ENCODE peak calls at places on chromosomes 6 and 20, in five cellular contexts. One of them, this sample, is unnamed.
A peak's percentile ranks its signal among the peaks of the same experiment; 100 is the strongest.

GRCh38 chr6:136326038-136326561 is 36.5 kb upstream of the BCLAF1 start:
- DNase-seq in heart right ventricle: no peak
- DNase-seq in H7: no peak
- DNase-seq in K562: no peak
- DNase-seq in CD4-positive, alpha-beta memory T cell: no peak
- DNase-seq in this sample: no peak

GRCh38 chr20:59248031-59248684 is 52.3 kb upstream of the EDN3 start:
- DNase-seq in heart right ventricle: no peak
- DNase-seq in H7: no peak
- DNase-seq in K562: no peak
- DNase-seq in CD4-positive, alpha-beta memory T cell: no peak
- DNase-seq in this sample: no peak

GRCh38 chr20:37643400-37643799 is 50.4 kb upstream of the CTNNBL1 start:
- DNase-seq in heart right ventricle: no peak
- DNase-seq in H7: no peak
- DNase-seq in K562: no peak
- DNase-seq in CD4-positive, alpha-beta memory T cell: no peak
- DNase-seq in this sample: no peak

GRCh38 chr6:165615629-165616028 is 47.4 kb downstream of the PDE10A start:
- DNase-seq in heart right ventricle: no peak
- DNase-seq in H7: no peak
- DNase-seq in K562: no peak
- DNase-seq in CD4-positive, alpha-beta memory T cell: no peak
- DNase-seq in this sample: no peak

GRCh38 chr6:119566546-119567263 is 217.1 kb upstream of the MAN1A1 start:
- DNase-seq in heart right ventricle: no peak
- DNase-seq in H7: no peak
- DNase-seq in K562: no peak
- DNase-seq in CD4-positive, alpha-beta memory T cell: no peak
- DNase-seq in this sample: no peak

GRCh38 chr6:143549630-143550268 is 38.2 kb upstream of the FUCA2 start:
- DNase-seq in heart right ventricle: no peak
- DNase-seq in H7: no peak
- DNase-seq in K562: no peak
- DNase-seq in CD4-positive, alpha-beta memory T cell: no peak
- DNase-seq in this sample: no peak

GRCh38 chr20:19826179-19826914 is 68.3 kb downstream of the RIN2 start:
- DNase-seq in heart right ventricle: no peak
- DNase-seq in H7: no peak
- DNase-seq in K562: no peak
- DNase-seq in CD4-positive, alpha-beta memory T cell: no peak
- DNase-seq in this sample: no peak

GRCh38 chr6:156279306-156279969 is 497.7 kb upstream of the ARID1B start:
- DNase-seq in heart right ventricle: no peak
- DNase-seq in H7: no peak
- DNase-seq in K562: no peak
- DNase-seq in CD4-positive, alpha-beta memory T cell: no peak
- DNase-seq in this sample: no peak

GRCh38 chr6:40509163-40509562 is 78.0 kb downstream of the LRFN2 start:
- DNase-seq in heart right ventricle: no peak
- DNase-seq in H7: no peak
- DNase-seq in K562: no peak
- DNase-seq in CD4-positive, alpha-beta memory T cell: no peak
- DNase-seq in this sample: no peak

GRCh38 chr6:152723398-152723797 is 25.7 kb downstream of the MYCT1 start:
- DNase-seq in heart right ventricle: no peak
- DNase-seq in H7: no peak
- DNase-seq in K562: no peak
- DNase-seq in CD4-positive, alpha-beta memory T cell: no peak
- DNase-seq in this sample: no peak

GRCh38 chr6:148795563-148795962 is 48.7 kb downstream of the UST start:
- DNase-seq in heart right ventricle: no peak
- DNase-seq in H7: no peak
- DNase-seq in K562: no peak
- DNase-seq in CD4-positive, alpha-beta memory T cell: no peak
- DNase-seq in this sample: no peak

GRCh38 chr6:11785449-11785951 is 6.9 kb upstream of the ADTRP start:
- DNase-seq in heart right ventricle: no peak
- DNase-seq in H7: no peak
- DNase-seq in K562: no peak
- DNase-seq in CD4-positive, alpha-beta memory T cell: peak; percentile 19
- DNase-seq in this sample: no peak

GRCh38 chr6:132820629-132821381 is 6.4 kb downstream of the RPS12 start:
- DNase-seq in heart right ventricle: no peak
- DNase-seq in H7: no peak
- DNase-seq in K562: no peak
- DNase-seq in CD4-positive, alpha-beta memory T cell: no peak
- DNase-seq in this sample: no peak

GRCh38 chr20:50413088-50413500 is 97.1 kb upstream of the PTPN1 start:
- DNase-seq in heart right ventricle: no peak
- DNase-seq in H7: no peak
- DNase-seq in K562: no peak
- DNase-seq in CD4-positive, alpha-beta memory T cell: no peak
- DNase-seq in this sample: no peak

GRCh38 chr20:36957875-36958667 is 6.6 kb upstream of the SAMHD1 start:
- DNase-seq in heart right ventricle: no peak
- DNase-seq in H7: no peak
- DNase-seq in K562: no peak
- DNase-seq in CD4-positive, alpha-beta memory T cell: no peak
- DNase-seq in this sample: no peak

GRCh38 chr6:107061125-107062020 is 33.4 kb downstream of the MTRES1 start:
- DNase-seq in heart right ventricle: no peak
- DNase-seq in H7: peak; percentile 68
- DNase-seq in K562: no peak
- DNase-seq in CD4-positive, alpha-beta memory T cell: peak; percentile 9
- DNase-seq in this sample: no peak

GRCh38 chr6:129500958-129501381 is 209.0 kb downstream of the ARHGAP18 start:
- DNase-seq in heart right ventricle: no peak
- DNase-seq in H7: peak; percentile 14
- DNase-seq in K562: peak; percentile 41
- DNase-seq in CD4-positive, alpha-beta memory T cell: no peak
- DNase-seq in this sample: no peak

GRCh38 chr6:83430606-83431544 is at the start of gene ME1:
- DNase-seq in heart right ventricle: peak; percentile 80
- DNase-seq in H7: peak; percentile 85
- DNase-seq in K562: peak; percentile 93
- DNase-seq in CD4-positive, alpha-beta memory T cell: no peak
- DNase-seq in this sample: peak; percentile 93

GRCh38 chr6:160462551-160463109 is 114.5 kb downstream of the SLC22A3 start:
- DNase-seq in heart right ventricle: no peak
- DNase-seq in H7: no peak
- DNase-seq in K562: no peak
- DNase-seq in CD4-positive, alpha-beta memory T cell: peak; percentile 88
- DNase-seq in this sample: no peak

GRCh38 chr6:4281341-4282293 is 146.2 kb upstream of the ECI2 start:
- DNase-seq in heart right ventricle: peak; percentile 38
- DNase-seq in H7: peak; percentile 82
- DNase-seq in K562: no peak
- DNase-seq in CD4-positive, alpha-beta memory T cell: no peak
- DNase-seq in this sample: peak; percentile 65

GRCh38 chr6:169450097-169450496 is 196.5 kb upstream of the THBS2 start:
- DNase-seq in heart right ventricle: no peak
- DNase-seq in H7: peak; percentile 33
- DNase-seq in K562: no peak
- DNase-seq in CD4-positive, alpha-beta memory T cell: no peak
- DNase-seq in this sample: no peak

GRCh38 chr6:10316327-10316726 is 98.5 kb downstream of the TFAP2A start:
- DNase-seq in heart right ventricle: no peak
- DNase-seq in H7: no peak
- DNase-seq in K562: no peak
- DNase-seq in CD4-positive, alpha-beta memory T cell: no peak
- DNase-seq in this sample: no peak

GRCh38 chr6:84033523-84034451 is at the start of gene MRAP2:
- DNase-seq in heart right ventricle: peak; percentile 23
- DNase-seq in H7: peak; percentile 86
- DNase-seq in K562: peak; percentile 68
- DNase-seq in CD4-positive, alpha-beta memory T cell: no peak
- DNase-seq in this sample: peak; percentile 37

GRCh38 chr6:12175626-12176025 is 114.5 kb upstream of the EDN1 start:
- DNase-seq in heart right ventricle: no peak
- DNase-seq in H7: no peak
- DNase-seq in K562: no peak
- DNase-seq in CD4-positive, alpha-beta memory T cell: no peak
- DNase-seq in this sample: no peak

GRCh38 chr6:142374090-142374783 is 72.4 kb downstream of the ADGRG6 start:
- DNase-seq in heart right ventricle: no peak
- DNase-seq in H7: no peak
- DNase-seq in K562: no peak
- DNase-seq in CD4-positive, alpha-beta memory T cell: no peak
- DNase-seq in this sample: no peak

GRCh38 chr6:37693079-37693478 is 4.6 kb downstream of the MDGA1 start:
- DNase-seq in heart right ventricle: no peak
- DNase-seq in H7: no peak
- DNase-seq in K562: no peak
- DNase-seq in CD4-positive, alpha-beta memory T cell: no peak
- DNase-seq in this sample: no peak

GRCh38 chr20:57231951-57232428 is 34.5 kb downstream of the BMP7 start:
- DNase-seq in heart right ventricle: no peak
- DNase-seq in H7: peak; percentile 77
- DNase-seq in K562: no peak
- DNase-seq in CD4-positive, alpha-beta memory T cell: no peak
- DNase-seq in this sample: no peak

DNA sequence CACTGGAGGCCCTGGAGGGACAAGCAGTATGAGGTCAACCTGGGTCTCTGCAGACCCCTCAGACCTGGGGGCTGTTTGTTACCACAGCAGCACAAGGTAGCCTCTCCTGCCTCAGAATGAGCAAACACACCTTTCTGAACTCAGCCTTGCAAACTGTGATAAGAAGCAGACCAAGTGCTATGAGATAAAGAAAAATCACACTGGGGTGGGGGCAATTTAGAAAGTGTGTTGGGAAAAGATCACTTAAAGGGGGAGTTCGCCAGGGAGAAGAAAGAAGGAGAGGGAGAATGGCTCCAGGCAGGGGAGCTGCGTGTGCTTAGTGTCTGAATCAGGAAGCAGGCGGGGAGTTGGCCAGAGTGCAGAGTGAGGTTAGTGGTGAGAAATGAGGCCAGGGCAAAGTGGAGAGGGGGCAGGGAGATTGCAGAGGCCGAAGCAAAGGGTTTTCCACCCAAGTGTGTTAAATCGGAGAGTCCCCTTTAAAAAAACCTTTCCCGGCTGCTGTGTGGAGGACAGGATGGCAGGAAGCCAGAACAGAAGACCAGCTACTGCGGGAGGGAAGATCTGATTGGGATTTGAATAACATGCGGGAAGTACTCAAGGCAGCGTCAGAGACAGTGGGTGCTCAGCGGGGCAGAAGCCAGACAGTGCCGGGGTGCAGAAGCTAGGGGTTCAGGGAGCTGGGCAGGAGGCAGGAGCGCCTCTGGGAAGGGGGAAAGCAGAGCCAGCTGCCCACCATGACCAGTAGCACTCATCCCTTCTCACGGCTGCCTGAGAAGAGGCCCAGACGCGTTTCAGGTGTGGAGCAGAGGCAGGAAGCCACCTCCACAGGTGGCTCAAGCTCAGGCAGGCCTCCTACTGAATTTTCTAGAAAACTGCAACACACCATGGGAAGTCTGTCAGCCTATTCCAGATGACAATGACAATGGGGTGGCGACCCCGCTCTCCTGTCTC is 9.0 kb downstream of the ADA start:
- DNase-seq in heart right ventricle: peak; percentile 68
- DNase-seq in H7: peak; percentile 75
- DNase-seq in K562: peak; percentile 65
- DNase-seq in CD4-positive, alpha-beta memory T cell: peak; percentile 34
- DNase-seq in this sample: peak; percentile 91
- H3K4me3 ChIP-seq in heart right ventricle: peak overlapping the region; percentile 17
- H3K4me3 ChIP-seq in H7: no peak overlapping the region
- H3K4me3 ChIP-seq in K562: no peak overlapping the region
- H3K4me3 ChIP-seq in CD4-positive, alpha-beta memory T cell: peak overlapping the region; percentile 17
- H3K4me3 ChIP-seq in this sample: peak overlapping the region; percentile 23

DNA sequence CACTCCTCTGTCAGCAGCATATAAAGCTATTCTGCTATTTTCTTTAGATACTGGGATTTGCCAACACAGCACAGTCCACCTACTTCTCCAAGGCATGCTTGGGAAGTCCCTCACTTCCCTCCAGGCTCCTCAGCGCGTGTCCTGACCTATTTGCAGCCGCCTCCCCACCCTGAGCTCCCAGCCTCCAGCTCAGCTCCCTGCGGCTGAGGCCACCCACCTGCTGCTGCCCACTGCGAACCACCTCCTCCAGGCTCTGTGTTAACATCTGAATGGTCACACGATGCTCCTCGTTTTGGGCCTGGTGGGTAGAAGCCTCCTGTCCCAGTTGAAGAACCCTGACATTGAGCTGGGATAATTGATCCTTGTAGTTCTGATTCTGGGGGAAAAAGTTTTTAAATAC is 54.7 kb downstream of the GINS1 start:
- DNase-seq in heart right ventricle: no peak
- DNase-seq in H7: peak; percentile 43
- DNase-seq in K562: no peak
- DNase-seq in CD4-positive, alpha-beta memory T cell: no peak
- DNase-seq in this sample: no peak
- H3K27me3 ChIP-seq in heart right ventricle: no peaks in the 10 kb centered on the region
- H3K27me3 ChIP-seq in H7: no peaks in the 10 kb centered on the region
- H3K27me3 ChIP-seq in K562: peaks cover 18% of the 10 kb centered on the region
- H3K27me3 ChIP-seq in CD4-positive, alpha-beta memory T cell: no peaks in the 10 kb centered on the region
- H3K27me3 ChIP-seq in this sample: no peaks in the 10 kb centered on the region

GRCh38 chr6:16241321-16241689 is 2.9 kb downstream of the GMPR start:
- DNase-seq in heart right ventricle: no peak
- DNase-seq in H7: no peak
- DNase-seq in K562: no peak
- DNase-seq in CD4-positive, alpha-beta memory T cell: no peak
- DNase-seq in this sample: no peak

GRCh38 chr6:16240618-16241320 is 2.4 kb downstream of the GMPR start:
- DNase-seq in heart right ventricle: no peak
- DNase-seq in H7: no peak
- DNase-seq in K562: no peak
- DNase-seq in CD4-positive, alpha-beta memory T cell: no peak
- DNase-seq in this sample: no peak

GRCh38 chr6:16238658-16239089 is 287 bp downstream of the GMPR start:
- DNase-seq in heart right ventricle: no peak
- DNase-seq in H7: peak; percentile 63
- DNase-seq in K562: peak; percentile 42
- DNase-seq in CD4-positive, alpha-beta memory T cell: no peak
- DNase-seq in this sample: no peak

GRCh38 chr6:16239090-16239797 is 857 bp downstream of the GMPR start:
- DNase-seq in heart right ventricle: peak; percentile 75
- DNase-seq in H7: peak; percentile 70
- DNase-seq in K562: no peak
- DNase-seq in CD4-positive, alpha-beta memory T cell: no peak
- DNase-seq in this sample: peak; percentile 69

DNA sequence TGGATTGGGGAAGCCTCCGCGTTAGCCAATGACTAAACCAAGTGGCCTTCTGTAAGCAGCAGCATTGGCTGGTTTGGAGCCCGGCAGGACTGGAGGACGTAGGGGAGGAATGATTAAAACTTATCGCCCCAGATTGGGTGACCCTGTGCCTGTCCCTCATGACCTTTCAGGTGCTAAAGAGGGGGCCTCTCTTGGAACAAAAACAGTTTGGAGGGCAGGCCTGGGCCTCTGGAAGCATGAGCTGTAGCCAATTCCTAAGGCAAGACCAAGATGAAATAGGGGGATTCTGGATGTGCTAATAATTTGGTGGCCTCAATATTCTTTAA is 1.4 kb downstream of the GMPR start:
- DNase-seq in heart right ventricle: no peak
- DNase-seq in H7: peak; percentile 76
- DNase-seq in K562: peak; percentile 45
- DNase-seq in CD4-positive, alpha-beta memory T cell: no peak
- DNase-seq in this sample: no peak
- H3K4me3 ChIP-seq in heart right ventricle: peak overlapping the region; percentile 87
- H3K4me3 ChIP-seq in H7: no peak overlapping the region
- H3K4me3 ChIP-seq in K562: peak overlapping the region; percentile 58
- H3K4me3 ChIP-seq in CD4-positive, alpha-beta memory T cell: no peak overlapping the region
- H3K4me3 ChIP-seq in this sample: peak overlapping the region; percentile 71

GRCh38 chr6:75350808-75351207 is 66.2 kb upstream of the TMEM30A start:
- DNase-seq in heart right ventricle: no peak
- DNase-seq in H7: no peak
- DNase-seq in K562: no peak
- DNase-seq in CD4-positive, alpha-beta memory T cell: no peak
- DNase-seq in this sample: no peak
- H3K27me3 ChIP-seq in heart right ventricle: no peaks in the 10 kb centered on the region
- H3K27me3 ChIP-seq in H7: no peaks in the 10 kb centered on the region
- H3K27me3 ChIP-seq in K562: peaks cover 3% of the 10 kb centered on the region
- H3K27me3 ChIP-seq in CD4-positive, alpha-beta memory T cell: no peaks in the 10 kb centered on the region
- H3K27me3 ChIP-seq in this sample: no peaks in the 10 kb centered on the region